ENCODE peak calls at places on chromosomes 16 and 17, in four cellular contexts. W is Karpas-422, P is ovary, G is fibroblast of lung. K is an unnamed sample. For H3K27me3 and H3K36me3, the result is how much of the 10 kb centered on the place peaks cover.

GRCh38 chr16:50523710-50524109 is 24.5 kb upstream of the NKD1 start:
- DNase-seq in W (no peak), P (no peak), G (no peak), K (no peak)

GRCh38 chr17:1604831-1605528 is 23.7 kb downstream of the SLC43A2 start:
- DNase-seq in W (no peak), P (peak), G (no peak), K (peak)

GRCh38 chr17:64773836-64774761 is 112.0 kb upstream of the SMURF2 start:
- DNase-seq in W (peak), P (no peak), G (peak), K (peak)

GRCh38 chr17:48994548-48995331 is 2.4 kb upstream of the IGF2BP1 start:
- DNase-seq in W (no peak), P (no peak), G (no peak), K (no peak)

GRCh38 chr16:57146735-57147134 is 39.1 kb downstream of the PSME3IP1 start:
- DNase-seq in W (peak), P (no peak), G (no peak), K (peak)

GRCh38 chr16:30527635-30528178 is 1.3 kb upstream of the ZNF768 start:
- DNase-seq in W (peak), P (no peak), G (no peak), K (no peak)

GRCh38 chr17:1076299-1076981 is 79.5 kb downstream of the TIMM22 start:
- DNase-seq in W (no peak), P (no peak), G (no peak), K (no peak)

GRCh38 chr16:4160663-4161436 is 44.6 kb upstream of the ADCY9 start:
- DNase-seq in W (peak), P (no peak), G (no peak), K (no peak)

GRCh38 chr16:12449795-12450194 is 353.9 kb downstream of the CPPED1 start:
- DNase-seq in W (no peak), P (no peak), G (no peak), K (no peak)

GRCh38 chr17:75785016-75785769 is 587 bp downstream of the UNK start:
- DNase-seq in W (peak), P (peak), G (peak), K (peak)

GRCh38 chr17:31492206-31492605 is 100.7 kb downstream of the RAB11FIP4 start:
- DNase-seq in W (no peak), P (no peak), G (no peak), K (no peak)

GRCh38 chr17:63841350-63842172 is 924 bp downstream of the SMARCD2 start:
- DNase-seq in W (peak), P (peak), G (peak), K (peak)

GRCh38 chr16:50448522-50448921 is 79.7 kb upstream of the BRD7 start:
- DNase-seq in W (no peak), P (no peak), G (no peak), K (peak)

GRCh38 chr16:72110662-72111615 is 17.3 kb downstream of the DHX38 start:
- DNase-seq in W (no peak), P (no peak), G (no peak), K (no peak)

GRCh38 chr16:22352726-22353125 is 21.7 kb downstream of the CDR2 start:
- DNase-seq in W (no peak), P (no peak), G (no peak), K (no peak)

GRCh38 chr17:10787306-10788020 is 16.4 kb downstream of the TMEM238L start:
- DNase-seq in W (peak), P (no peak), G (no peak), K (no peak)

GRCh38 chr17:1298616-1299015 is 19.2 kb downstream of the TRARG1 start:
- DNase-seq in W (no peak), P (no peak), G (no peak), K (peak)

GRCh38 chr16:50558913-50559312 is 10.7 kb downstream of the NKD1 start:
- DNase-seq in W (no peak), P (no peak), G (no peak), K (no peak)

GRCh38 chr16:79381552-79382042 is 218.9 kb downstream of the MAF start:
- DNase-seq in W (no peak), P (no peak), G (peak), K (no peak)

GRCh38 chr16:50722960-50723359 is 18.9 kb upstream of the CYLD start:
- DNase-seq in W (no peak), P (no peak), G (no peak), K (no peak)

GRCh38 chr16:13427943-13428342 is 492.0 kb upstream of the ERCC4 start:
- DNase-seq in W (no peak), P (no peak), G (no peak), K (no peak)

GRCh38 chr17:78974635-78975591 is 4.8 kb downstream of the LGALS3BP start:
- DNase-seq in W (peak), P (peak), G (peak), K (peak)

GRCh38 chr17:329794-330420 is 22.7 kb downstream of the RPH3AL start:
- DNase-seq in W (peak), P (no peak), G (no peak), K (no peak)

GRCh38 chr17:58245428-58246103 is 7.2 kb downstream of the LPO start:
- DNase-seq in W (no peak), P (no peak), G (no peak), K (no peak)

GRCh38 chr16:351804-352520 is 561 bp downstream of the AXIN1 start:
- DNase-seq in W (peak), P (no peak), G (peak), K (peak)

GRCh38 chr16:83898463-83899271 is at the start of gene MLYCD:
- DNase-seq in W (peak), P (peak), G (peak), K (peak)

GRCh38 chr16:2042171-2042570 is 5.5 kb downstream of the NTHL1 start:
- DNase-seq in W (no peak), P (no peak), G (no peak), K (no peak)

GRCh38 chr16:47060596-47060995 is 83.1 kb downstream of the NETO2 start:
- DNase-seq in W (no peak), P (no peak), G (no peak), K (no peak)

GRCh38 chr17:64531955-64532371 is 25.2 kb downstream of the CEP95 start:
- DNase-seq in W (no peak), P (no peak), G (peak), K (no peak)

GRCh38 chr16:49081556-49081955 is 200.1 kb downstream of the CBLN1 start:
- DNase-seq in W (no peak), P (no peak), G (no peak), K (no peak)

GRCh38 chr17:43212641-43213490 is 1.2 kb downstream of the TMEM106A start:
- DNase-seq in W (peak), P (no peak), G (no peak), K (no peak)

GRCh38 chr17:55433629-55434422 is 12.2 kb upstream of the MMD start:
- DNase-seq in W (no peak), P (no peak), G (peak), K (no peak)

GRCh38 chr17:66466421-66466820 is 164.0 kb downstream of the PRKCA start:
- DNase-seq in W (no peak), P (no peak), G (no peak), K (no peak)

GRCh38 chr17:69573396-69573795 is 158.9 kb downstream of the MAP2K6 start:
- DNase-seq in W (no peak), P (no peak), G (no peak), K (no peak)

GRCh38 chr16:15658149-15658548 is 8.1 kb downstream of the NDE1 start:
- DNase-seq in W (no peak), P (no peak), G (no peak), K (no peak)

GRCh38 chr16:83738926-83739503 is 68.8 kb upstream of the HSBP1 start:
- DNase-seq in W (no peak), P (no peak), G (no peak), K (no peak)

GRCh38 chr17:39671651-39672521 is 3.6 kb downstream of the PNMT start:
- DNase-seq in W (peak), P (no peak), G (peak), K (peak)

GRCh38 chr17:57366558-57367351 is 110.4 kb downstream of the MSI2 start:
- DNase-seq in W (peak), P (no peak), G (no peak), K (no peak)

DNA sequence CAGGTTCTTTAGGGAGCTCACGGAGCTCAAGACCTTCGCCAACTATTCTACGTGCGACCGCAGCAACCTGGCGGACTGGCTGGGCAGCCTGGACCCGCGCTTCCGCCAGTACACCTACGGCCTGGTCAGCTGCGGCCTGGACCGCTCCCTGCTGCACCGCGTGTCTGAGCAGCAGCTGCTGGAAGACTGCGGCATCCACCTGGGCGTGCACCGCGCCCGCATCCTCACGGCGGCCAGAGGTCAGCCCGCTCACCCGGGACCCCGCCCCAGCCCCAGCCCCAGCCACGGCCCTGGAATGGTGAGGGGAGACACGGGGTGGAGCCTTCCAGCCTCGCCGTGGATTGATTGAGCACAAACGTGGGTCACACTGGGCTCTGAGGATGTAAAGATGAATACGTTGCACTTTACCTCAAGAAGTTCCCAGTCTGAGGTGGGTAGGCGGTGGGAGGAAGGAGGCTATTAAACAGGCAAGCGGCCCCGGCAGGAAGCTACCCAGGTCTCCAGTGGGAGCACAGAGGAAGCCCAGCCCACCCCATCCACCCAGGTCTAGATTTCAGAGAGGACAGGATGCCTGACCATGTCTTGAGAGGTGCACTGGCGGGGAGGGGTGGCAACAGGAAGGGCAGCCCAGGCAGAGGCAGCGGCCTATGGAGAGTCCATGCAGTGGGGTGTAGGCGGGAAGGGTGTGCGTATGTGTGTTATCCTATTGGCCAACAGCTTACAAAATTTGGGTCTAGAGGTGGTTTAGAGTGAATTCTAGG is 13.7 kb downstream of the SARM1 start:
- DNase-seq in W (no peak), P (no peak), G (no peak), K (no peak)
- H3K4me3 ChIP-seq in W (no peak), P (peak), G (no peak), K (peak)

GRCh38 chr17:46162871-46163270 is 30.4 kb downstream of the KANSL1 start:
- DNase-seq in W (no peak), P (no peak), G (no peak), K (no peak)
- H3K27me3 ChIP-seq in W (under half), P (under half), G (under half), K (under half)

DNA sequence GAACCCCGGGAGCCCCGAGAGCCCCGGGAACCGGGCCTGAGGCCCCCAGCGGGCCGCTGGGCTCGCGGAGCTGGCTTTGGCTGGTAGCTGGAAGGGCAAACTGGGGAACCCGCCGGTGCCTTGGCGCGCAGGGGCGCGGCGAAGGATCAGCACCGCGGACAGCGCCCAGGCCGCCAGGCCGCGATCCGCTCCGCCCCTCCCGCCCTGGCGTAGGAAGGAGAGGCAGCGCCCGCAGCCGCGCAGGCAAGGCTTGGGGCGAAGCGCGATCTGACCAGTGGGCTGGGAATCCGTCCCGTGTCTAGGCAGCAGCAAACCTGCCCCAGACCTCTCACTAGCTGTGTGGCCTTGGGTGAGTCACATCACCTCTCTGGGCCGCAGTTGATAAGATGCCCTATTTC is 331 bp upstream of the CCDC92B start:
- DNase-seq in W (peak), P (peak), G (peak), K (peak)
- H3K36me3 ChIP-seq in W (under half), P (under half), G (under half), K (under half)

GRCh38 chr17:61070649-61071048 is 329.0 kb upstream of the TBX2 start:
- DNase-seq in W (no peak), P (no peak), G (no peak), K (no peak)
- H3K4me3 ChIP-seq in W (no peak), P (no peak), G (no peak), K (no peak)

GRCh38 chr16:27799866-27800265 is 249.9 kb downstream of the KATNIP start:
- DNase-seq in W (no peak), P (no peak), G (no peak), K (no peak)
- H3K27me3 ChIP-seq in W (under half), P (under half), G (under half), K (under half)